ENCODE peak calls at places on chromosome 6, in five cellular contexts. J is H9, D is trophoblast cell, Y is mesenchymal stem cell, V is H1. T is an unnamed sample.

GRCh38 chr6:125598422-125598821 is 151.0 kb upstream of the HEY2 start:
- DNase-seq in J (no peak), D (peak), Y (peak), V (no peak), T (no peak)

GRCh38 chr6:30198166-30199084 is 14.8 kb downstream of the TRIM26 start:
- DNase-seq in J (no peak), D (no peak), Y (no peak), V (no peak), T (no peak)

GRCh38 chr6:90263653-90264052 is 33.0 kb downstream of the BACH2 start:
- DNase-seq in J (no peak), D (no peak), Y (peak), V (no peak), T (no peak)

GRCh38 chr6:81138236-81138635 is 614.2 kb downstream of the TENT5A start:
- DNase-seq in J (no peak), D (no peak), Y (no peak), V (no peak), T (no peak)

GRCh38 chr6:165881812-165882211 is 218.8 kb upstream of the PDE10A start:
- DNase-seq in J (no peak), D (no peak), Y (no peak), V (no peak), T (no peak)

GRCh38 chr6:30555428-30556005 is 772 bp downstream of the GNL1 start:
- DNase-seq in J (peak), D (peak), Y (peak), V (peak), T (no peak)

GRCh38 chr6:13425971-13426931 is 61.1 kb downstream of the GFOD1 start:
- DNase-seq in J (no peak), D (peak), Y (no peak), V (no peak), T (no peak)

GRCh38 chr6:164720-165119 is 127.6 kb upstream of the DUSP22 start:
- DNase-seq in J (no peak), D (no peak), Y (no peak), V (no peak), T (no peak)

GRCh38 chr6:6891074-6891754 is 216.5 kb upstream of the RREB1 start:
- DNase-seq in J (peak), D (peak), Y (no peak), V (no peak), T (no peak)

GRCh38 chr6:105620878-105621277 is 218.0 kb upstream of the PREP start:
- DNase-seq in J (no peak), D (no peak), Y (no peak), V (no peak), T (no peak)

GRCh38 chr6:140228491-140228890 is 854.0 kb upstream of the CITED2 start:
- DNase-seq in J (no peak), D (no peak), Y (no peak), V (no peak), T (no peak)

GRCh38 chr6:36069573-36069972 is 42.0 kb downstream of the MAPK14 start:
- DNase-seq in J (no peak), D (no peak), Y (peak), V (no peak), T (no peak)

GRCh38 chr6:36491378-36491965 is 48.7 kb downstream of the KCTD20 start:
- DNase-seq in J (no peak), D (peak), Y (peak), V (peak), T (no peak)

GRCh38 chr6:70831427-70831826 is 125.4 kb downstream of the B3GAT2 start:
- DNase-seq in J (no peak), D (no peak), Y (no peak), V (no peak), T (no peak)

GRCh38 chr6:159979136-159979874 is 10.4 kb downstream of the IGF2R start:
- DNase-seq in J (no peak), D (peak), Y (peak), V (no peak), T (no peak)

GRCh38 chr6:137571854-137572253 is 77.7 kb upstream of the OLIG3 start:
- DNase-seq in J (peak), D (peak), Y (peak), V (peak), T (peak)

GRCh38 chr6:36721369-36722140 is 23.9 kb downstream of the RAB44 start:
- DNase-seq in J (peak), D (no peak), Y (no peak), V (no peak), T (no peak)

GRCh38 chr6:87481936-87482335 is 9.2 kb downstream of the SLC35A1 start:
- DNase-seq in J (no peak), D (no peak), Y (no peak), V (no peak), T (no peak)

GRCh38 chr6:14975124-14975815 is 270.6 kb upstream of the JARID2 start:
- DNase-seq in J (no peak), D (no peak), Y (peak), V (no peak), T (no peak)

GRCh38 chr6:47302043-47302442 is 7.7 kb downstream of the TNFRSF21 start:
- DNase-seq in J (no peak), D (no peak), Y (no peak), V (no peak), T (no peak)

GRCh38 chr6:16319813-16320532 is 81.6 kb downstream of the GMPR start:
- DNase-seq in J (no peak), D (peak), Y (peak), V (no peak), T (no peak)

GRCh38 chr6:119347466-119348307 is 1.9 kb downstream of the MAN1A1 start:
- DNase-seq in J (no peak), D (peak), Y (peak), V (no peak), T (no peak)

GRCh38 chr6:158642805-158643489 is 1.6 kb downstream of the DYNLT1 start:
- DNase-seq in J (no peak), D (peak), Y (peak), V (no peak), T (no peak)

GRCh38 chr6:121442591-121442990 is 7.1 kb downstream of the GJA1 start:
- DNase-seq in J (no peak), D (no peak), Y (no peak), V (no peak), T (no peak)

GRCh38 chr6:166758136-166758704 is 131.2 kb upstream of the RPS6KA2 start:
- DNase-seq in J (no peak), D (no peak), Y (no peak), V (no peak), T (no peak)

GRCh38 chr6:111410371-111410770 is 72.6 kb downstream of the REV3L start:
- DNase-seq in J (no peak), D (no peak), Y (no peak), V (no peak), T (no peak)

GRCh38 chr6:87683890-87684289 is 18.1 kb downstream of the AKIRIN2 start:
- DNase-seq in J (no peak), D (no peak), Y (no peak), V (no peak), T (no peak)

GRCh38 chr6:5763407-5763806 is 243.3 kb downstream of the NRN1 start:
- DNase-seq in J (no peak), D (no peak), Y (peak), V (no peak), T (no peak)

GRCh38 chr6:42320762-42321161 is 103.1 kb upstream of the MRPS10 start:
- DNase-seq in J (no peak), D (no peak), Y (peak), V (no peak), T (no peak)

GRCh38 chr6:145733770-145734169 is 1.6 kb downstream of the EPM2A start:
- DNase-seq in J (no peak), D (no peak), Y (peak), V (no peak), T (no peak)

GRCh38 chr6:12572884-12573824 is 143.4 kb upstream of the PHACTR1 start:
- DNase-seq in J (peak), D (peak), Y (peak), V (no peak), T (no peak)

GRCh38 chr6:151130329-151130728 is 109.4 kb upstream of the AKAP12 start:
- DNase-seq in J (no peak), D (no peak), Y (no peak), V (no peak), T (no peak)

GRCh38 chr6:34560366-34561226 is 4.5 kb upstream of the SPDEF start:
- DNase-seq in J (no peak), D (peak), Y (peak), V (no peak), T (no peak)

GRCh38 chr6:106609699-106610098 is 19.6 kb downstream of the RTN4IP1 start:
- DNase-seq in J (peak), D (peak), Y (no peak), V (no peak), T (no peak)

GRCh38 chr6:81166770-81167169 is 585.7 kb downstream of the TENT5A start:
- DNase-seq in J (no peak), D (no peak), Y (peak), V (no peak), T (no peak)

GRCh38 chr6:45184040-45184439 is 144.1 kb upstream of the RUNX2 start:
- DNase-seq in J (no peak), D (no peak), Y (no peak), V (no peak), T (no peak)
- H2BK120ac ChIP-seq in J (no peak), D (no peak), Y (no peak), V (no peak), T (no peak)

GRCh38 chr6:45557454-45557853 is 179.7 kb upstream of the SUPT3H start:
- DNase-seq in J (no peak), D (no peak), Y (no peak), V (no peak), T (no peak)
- H3K4ac ChIP-seq in J (no peak), D (no peak), Y (no peak), V (no peak), T (no peak)

DNA sequence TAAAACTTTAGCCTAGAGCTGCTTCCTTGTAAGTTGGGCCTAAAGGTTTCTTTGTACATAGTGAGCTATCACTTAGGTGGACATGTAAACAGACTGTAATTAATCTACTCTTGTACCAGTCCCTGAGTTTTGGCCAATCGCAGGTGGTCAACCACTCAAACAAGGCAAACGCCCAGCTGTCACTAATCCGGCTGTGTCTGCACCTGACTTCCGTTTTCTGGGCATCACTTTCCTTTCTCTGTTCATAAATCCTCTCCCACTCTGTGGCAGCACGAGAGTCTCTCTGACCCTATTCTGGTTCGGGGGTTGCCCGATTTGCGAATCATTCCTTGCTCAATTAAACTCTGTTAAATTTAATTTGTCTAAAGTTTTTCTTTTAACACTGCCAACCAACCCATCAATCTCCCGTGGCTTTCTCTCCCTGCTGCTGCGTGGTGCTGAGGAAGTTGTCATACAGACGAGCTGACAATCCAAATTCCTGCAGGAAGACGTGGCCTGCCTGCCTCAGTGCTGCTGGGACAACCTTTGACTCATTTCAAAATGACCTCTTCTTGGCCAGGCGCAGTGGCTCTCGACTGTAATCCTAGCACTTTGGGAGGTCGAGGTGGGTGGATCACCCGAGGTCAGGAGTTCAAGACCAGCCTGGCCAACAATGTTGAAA is 206.3 kb downstream of the QKI start:
- DNase-seq in J (no peak), D (peak), Y (no peak), V (no peak), T (no peak)
- H2BK12ac ChIP-seq in J (no peak), D (no peak), Y (no peak), V (no peak), T (no peak)

GRCh38 chr6:43927525-43928210 is 157.7 kb downstream of the VEGFA start:
- DNase-seq in J (no peak), D (no peak), Y (no peak), V (no peak), T (no peak)
- H2BK120ac ChIP-seq in J (no peak), D (no peak), Y (no peak), V (no peak), T (peak)

DNA sequence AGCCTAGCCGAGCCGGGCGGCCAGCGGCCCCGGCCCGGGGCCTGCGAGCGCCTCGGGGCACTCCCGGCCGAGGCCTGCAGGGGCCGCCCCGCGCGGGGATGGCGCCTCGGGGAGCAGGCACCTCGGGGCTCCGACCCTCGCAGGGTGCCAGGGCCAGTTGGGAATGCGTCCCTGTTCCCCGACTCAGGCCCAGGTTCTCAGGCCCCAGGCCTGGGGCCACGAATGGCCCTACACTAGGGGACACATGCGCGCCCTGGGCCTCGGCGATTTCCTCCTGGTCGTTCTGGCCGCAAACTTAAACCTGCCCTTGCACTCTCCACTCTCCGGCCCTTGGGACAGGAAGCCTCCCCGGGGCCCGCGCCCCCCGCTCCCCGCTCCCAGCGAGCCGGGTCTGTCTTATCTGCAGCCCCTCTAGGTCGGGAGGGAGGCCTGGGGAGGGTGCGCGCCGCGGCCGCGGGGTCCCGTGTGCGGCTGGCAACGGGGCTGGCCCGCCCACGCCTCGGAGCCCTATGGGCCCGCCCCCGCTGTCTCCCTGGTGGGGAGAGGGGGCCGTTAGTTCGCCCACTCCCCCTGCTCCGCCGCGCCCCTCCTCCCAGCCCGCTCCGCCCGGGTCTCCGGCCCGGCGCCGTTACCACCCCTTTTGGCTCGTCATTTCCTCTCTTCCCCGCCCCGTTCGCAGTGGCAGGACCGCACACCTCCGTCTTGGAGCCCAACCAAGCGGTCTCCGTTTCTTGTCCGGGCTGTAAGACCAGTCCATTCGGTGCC is 611 bp downstream of the NFYA start:
- DNase-seq in J (peak), D (peak), Y (peak), V (peak), T (peak)
- H3K4ac ChIP-seq in J (no peak), D (peak), Y (peak), V (peak), T (peak)

T was measured in neuronal stem cell.